ENCODE peak calls at places on chromosomes 1 and 21, in five cellular contexts. F, U, A, J and W are unnamed samples.

GRCh38 chr1:30034627-30035521 is 688.5 kb downstream of the MATN1 start:
- DNase-seq in F (no peak), U (no peak), A (no peak), J (no peak), W (no peak)

GRCh38 chr1:119387858-119388257 is 19.3 kb downstream of the HAO2 start:
- DNase-seq in F (no peak), U (no peak), A (peak), J (no peak), W (no peak)

GRCh38 chr1:224503161-224504118 is 68.8 kb upstream of the WDR26 start:
- DNase-seq in F (peak), U (peak), A (peak), J (peak), W (peak)

GRCh38 chr21:42751866-42752265 is 98.4 kb downstream of the PDE9A start:
- DNase-seq in F (no peak), U (no peak), A (no peak), J (no peak), W (no peak)

GRCh38 chr1:108584320-108584968 is 24.5 kb downstream of the EEIG2 start:
- DNase-seq in F (no peak), U (no peak), A (no peak), J (peak), W (peak)

GRCh38 chr1:184634296-184634695 is 120.4 kb downstream of the EDEM3 start:
- DNase-seq in F (no peak), U (no peak), A (no peak), J (no peak), W (no peak)

GRCh38 chr1:181482521-181483083 is 715 bp upstream of the CACNA1E start:
- DNase-seq in F (peak), U (peak), A (peak), J (no peak), W (no peak)

GRCh38 chr1:168825129-168825528 is 96.1 kb upstream of the DPT start:
- DNase-seq in F (no peak), U (no peak), A (no peak), J (no peak), W (no peak)

DNA sequence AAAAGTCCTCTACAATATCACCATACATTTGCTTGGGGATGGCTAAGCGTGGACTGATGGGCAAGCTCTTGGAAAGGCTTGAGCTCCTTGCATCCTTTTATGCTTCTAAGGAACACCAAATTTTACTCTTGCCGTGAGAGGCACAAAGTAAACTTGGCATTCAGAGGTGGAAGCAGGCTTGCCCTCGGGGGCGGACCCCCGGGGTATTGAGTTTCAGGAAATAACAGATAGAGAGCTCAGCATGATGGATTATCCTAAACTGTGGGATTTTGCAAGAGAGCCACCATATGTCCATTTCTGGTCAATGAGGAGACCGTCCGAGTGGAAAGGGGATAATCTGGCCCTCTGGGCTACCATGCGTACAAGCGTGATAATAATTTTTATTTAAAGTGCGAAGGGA is 14.0 kb downstream of the IFI16 start:
- DNase-seq in F (no peak), U (no peak), A (no peak), J (no peak), W (no peak)
- TF ChIP-seq JUN in F (no peak), U (no peak), A (no peak), J (no peak), W (no peak)

GRCh38 chr21:28445081-28445830 is 547.4 kb downstream of the LTN1 start:
- DNase-seq in F (no peak), U (no peak), A (no peak), J (no peak), W (no peak)
- TF ChIP-seq MAX in F (no peak), U (no peak), A (no peak), J (no peak), W (no peak)

GRCh38 chr1:7856345-7856744 is 3.5 kb upstream of the UTS2 start:
- DNase-seq in F (no peak), U (no peak), A (no peak), J (peak), W (no peak)
- TF ChIP-seq CTCF in F (peak), U (no peak), A (no peak), J (peak), W (no peak)

DNA sequence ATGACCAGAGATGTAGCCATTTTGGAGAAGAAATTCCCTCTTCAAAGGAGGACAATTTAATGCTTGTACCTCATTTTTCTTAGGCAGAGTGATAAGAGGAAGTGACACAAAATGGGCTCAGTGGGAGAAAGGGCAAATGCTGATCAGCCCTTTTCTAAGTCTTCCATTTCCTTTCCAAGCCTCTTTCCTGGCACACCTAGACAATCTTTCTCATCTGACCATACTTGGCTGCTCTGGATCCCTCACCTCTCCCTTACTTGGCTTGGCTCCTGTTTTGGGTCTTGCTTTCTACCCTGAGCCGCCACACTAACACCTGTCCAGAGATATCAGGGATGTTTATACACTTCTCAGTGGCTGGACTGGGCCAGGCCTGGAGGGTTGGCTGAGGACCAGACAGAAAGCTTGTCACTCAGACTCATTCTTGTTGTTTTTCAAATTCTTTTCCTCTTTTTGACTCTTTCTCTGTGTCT is 13.1 kb downstream of the TXNIP start:
- DNase-seq in F (no peak), U (no peak), A (no peak), J (no peak), W (no peak)
- TF ChIP-seq JUN in F (no peak), U (no peak), A (no peak), J (no peak), W (no peak)

GRCh38 chr21:45505416-45506021 is 36.7 kb downstream of the SLC19A1 start:
- DNase-seq in F (no peak), U (no peak), A (no peak), J (no peak), W (no peak)
- TF ChIP-seq MAX in F (no peak), U (no peak), A (no peak), J (no peak), W (no peak)

GRCh38 chr21:21373969-21374368 is 375.8 kb downstream of the NCAM2 start:
- DNase-seq in F (no peak), U (no peak), A (no peak), J (no peak), W (no peak)
- TF ChIP-seq CTCF in F (peak), U (no peak), A (no peak), J (no peak), W (no peak)

GRCh38 chr1:37902983-37903382 is 43.6 kb upstream of the MTF1 start:
- DNase-seq in F (no peak), U (no peak), A (no peak), J (no peak), W (no peak)

GRCh38 chr1:37901893-37902225 is 42.5 kb upstream of the MTF1 start:
- DNase-seq in F (no peak), U (no peak), A (no peak), J (no peak), W (no peak)

GRCh38 chr1:37905624-37906196 is 41.1 kb downstream of the INPP5B start:
- DNase-seq in F (no peak), U (no peak), A (no peak), J (no peak), W (no peak)

DNA sequence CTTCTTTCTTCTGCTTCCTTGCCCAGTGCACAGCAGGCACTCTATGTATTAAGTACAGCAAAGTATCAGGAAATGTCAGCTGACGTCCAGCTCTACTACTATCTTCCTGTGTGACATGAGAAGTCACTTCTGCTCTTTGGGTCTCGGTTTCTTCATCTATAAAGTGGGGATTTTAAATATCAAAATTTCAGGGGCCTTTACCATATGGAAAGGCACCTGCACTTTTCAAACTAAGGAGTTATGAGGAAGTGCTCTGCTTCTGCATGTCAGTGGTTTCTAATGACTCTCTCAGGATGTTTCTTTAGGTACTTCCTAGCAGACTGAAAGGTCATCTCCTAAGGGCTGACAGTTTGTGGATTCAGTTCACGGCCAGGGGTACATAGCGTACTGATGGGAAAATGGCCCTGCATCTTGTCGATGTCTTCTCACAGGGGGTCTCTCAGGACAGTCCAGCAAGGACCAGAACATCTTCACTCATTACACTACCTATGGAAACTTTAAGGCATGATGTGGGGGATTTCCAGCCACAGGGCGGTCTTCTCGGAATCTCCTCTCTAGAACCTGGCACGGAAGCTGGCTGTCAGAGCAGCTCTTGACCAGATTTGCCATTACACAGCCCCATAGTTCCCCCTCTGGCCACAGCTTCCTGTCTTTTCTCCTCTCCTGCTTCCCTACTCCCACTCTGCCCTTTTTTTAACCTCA is 42.0 kb upstream of the MTF1 start:
- DNase-seq in F (no peak), U (no peak), A (no peak), J (no peak), W (no peak)
- TF ChIP-seq JUN in F (no peak), U (no peak), A (no peak), J (no peak), W (no peak)